ENCODE peak calls at places on chromosome 20, in seven cellular contexts. One of them, this sample, is unnamed.

GRCh38 chr20:1331801-1332453 is 3.0 kb upstream of the SDCBP2 start:
- DNase-seq in tibial artery: no peak
- DNase-seq in GM13977: no peak
- DNase-seq in T1000: no peak
- DNase-seq in testis: peak
- DNase-seq in NCI-H2029: no peak
- DNase-seq in stimulated activated naive CD4-positive, alpha-beta T cell: no peak
- DNase-seq in this sample: no peak

GRCh38 chr20:63917811-63918210 is 22.9 kb downstream of the DNAJC5 start:
- DNase-seq in T1000: no peak
- DNase-seq in testis: no peak
- DNase-seq in tibial artery: no peak
- DNase-seq in GM13977: no peak
- DNase-seq in NCI-H2029: no peak
- DNase-seq in stimulated activated naive CD4-positive, alpha-beta T cell: no peak
- DNase-seq in this sample: no peak

GRCh38 chr20:3420211-3420707 is 12.8 kb upstream of the DNAAF9 start:
- DNase-seq in testis: peak
- DNase-seq in T1000: no peak
- DNase-seq in stimulated activated naive CD4-positive, alpha-beta T cell: no peak
- DNase-seq in GM13977: peak
- DNase-seq in tibial artery: peak
- DNase-seq in NCI-H2029: peak
- DNase-seq in this sample: peak

GRCh38 chr20:10551732-10552724 is 116.9 kb downstream of the SLX4IP start:
- DNase-seq in GM13977: peak
- DNase-seq in NCI-H2029: no peak
- DNase-seq in T1000: no peak
- DNase-seq in testis: no peak
- DNase-seq in stimulated activated naive CD4-positive, alpha-beta T cell: no peak
- DNase-seq in tibial artery: no peak
- DNase-seq in this sample: no peak

GRCh38 chr20:60262967-60263603 is 304.9 kb downstream of the CDH26 start:
- DNase-seq in tibial artery: no peak
- DNase-seq in testis: peak
- DNase-seq in GM13977: peak
- DNase-seq in stimulated activated naive CD4-positive, alpha-beta T cell: peak
- DNase-seq in NCI-H2029: no peak
- DNase-seq in T1000: no peak
- DNase-seq in this sample: no peak

GRCh38 chr20:10504893-10505292 is 69.8 kb downstream of the SLX4IP start:
- DNase-seq in testis: peak
- DNase-seq in GM13977: no peak
- DNase-seq in tibial artery: peak
- DNase-seq in T1000: no peak
- DNase-seq in stimulated activated naive CD4-positive, alpha-beta T cell: no peak
- DNase-seq in NCI-H2029: no peak
- DNase-seq in this sample: no peak

GRCh38 chr20:60224914-60225313 is 266.7 kb downstream of the CDH26 start:
- DNase-seq in T1000: no peak
- DNase-seq in stimulated activated naive CD4-positive, alpha-beta T cell: no peak
- DNase-seq in tibial artery: no peak
- DNase-seq in NCI-H2029: no peak
- DNase-seq in testis: peak
- DNase-seq in GM13977: no peak
- DNase-seq in this sample: no peak

GRCh38 chr20:10219452-10219791 is 792 bp downstream of the SNAP25 start:
- DNase-seq in tibial artery: peak
- DNase-seq in testis: peak
- DNase-seq in stimulated activated naive CD4-positive, alpha-beta T cell: peak
- DNase-seq in NCI-H2029: peak
- DNase-seq in T1000: peak
- DNase-seq in GM13977: peak
- DNase-seq in this sample: peak

GRCh38 chr20:49046087-49046900 is at the start of gene CSE1L:
- DNase-seq in T1000: peak
- DNase-seq in testis: peak
- DNase-seq in tibial artery: peak
- DNase-seq in stimulated activated naive CD4-positive, alpha-beta T cell: peak
- DNase-seq in NCI-H2029: peak
- DNase-seq in GM13977: peak
- DNase-seq in this sample: peak

GRCh38 chr20:5612476-5613291 is 137.5 kb upstream of the SHLD1 start:
- DNase-seq in tibial artery: no peak
- DNase-seq in stimulated activated naive CD4-positive, alpha-beta T cell: no peak
- DNase-seq in GM13977: no peak
- DNase-seq in T1000: no peak
- DNase-seq in NCI-H2029: no peak
- DNase-seq in testis: no peak
- DNase-seq in this sample: peak

GRCh38 chr20:24018796-24019195 is 30.2 kb upstream of the GGTLC1 start:
- DNase-seq in NCI-H2029: no peak
- DNase-seq in GM13977: no peak
- DNase-seq in T1000: no peak
- DNase-seq in testis: no peak
- DNase-seq in tibial artery: no peak
- DNase-seq in stimulated activated naive CD4-positive, alpha-beta T cell: no peak
- DNase-seq in this sample: no peak

GRCh38 chr20:24790746-24791283 is 158.3 kb upstream of the CST7 start:
- DNase-seq in T1000: no peak
- DNase-seq in tibial artery: no peak
- DNase-seq in stimulated activated naive CD4-positive, alpha-beta T cell: no peak
- DNase-seq in GM13977: no peak
- DNase-seq in testis: no peak
- DNase-seq in NCI-H2029: no peak
- DNase-seq in this sample: no peak

GRCh38 chr20:1524004-1524403 is 32.8 kb upstream of the SIRPB2 start:
- DNase-seq in GM13977: peak
- DNase-seq in testis: no peak
- DNase-seq in NCI-H2029: no peak
- DNase-seq in stimulated activated naive CD4-positive, alpha-beta T cell: no peak
- DNase-seq in T1000: no peak
- DNase-seq in tibial artery: no peak
- DNase-seq in this sample: no peak